ENCODE peak calls at places on chromosomes 16 and 17, in four cellular contexts. One of them, this sample, is unnamed.

GRCh38 chr17:49045376-49045775 is 48.2 kb downstream of the IGF2BP1 start:
- DNase-seq in A549: no peak
- DNase-seq in GM12878: no peak
- DNase-seq in HepG2: no peak
- DNase-seq in this sample: no peak

GRCh38 chr16:24915019-24915418 is 69.3 kb downstream of the SLC5A11 start:
- DNase-seq in A549: no peak
- DNase-seq in HepG2: no peak
- DNase-seq in GM12878: no peak
- DNase-seq in this sample: no peak

GRCh38 chr17:38560503-38561318 is 45.0 kb downstream of the SRCIN1 start:
- DNase-seq in GM12878: no peak
- DNase-seq in A549: no peak
- DNase-seq in HepG2: no peak
- DNase-seq in this sample: no peak

GRCh38 chr17:55177914-55178217 is 86.9 kb upstream of the HLF start:
- DNase-seq in HepG2: no peak
- DNase-seq in A549: no peak
- DNase-seq in GM12878: no peak
- DNase-seq in this sample: no peak

GRCh38 chr16:8937803-8938202 is 25.9 kb downstream of the USP7 start:
- DNase-seq in HepG2: no peak
- DNase-seq in GM12878: no peak
- DNase-seq in A549: no peak
- DNase-seq in this sample: no peak

GRCh38 chr17:3026856-3027751 is 36.3 kb downstream of the OR1D5 start:
- DNase-seq in GM12878: no peak
- DNase-seq in A549: no peak
- DNase-seq in HepG2: no peak
- DNase-seq in this sample: no peak

GRCh38 chr17:77802333-77802615 is 156.2 kb upstream of the TNRC6C start:
- DNase-seq in HepG2: no peak
- DNase-seq in A549: no peak
- DNase-seq in GM12878: no peak
- DNase-seq in this sample: no peak

GRCh38 chr17:11996722-11997146 is 541 bp downstream of the ZNF18 start:
- DNase-seq in A549: peak
- DNase-seq in GM12878: peak
- DNase-seq in HepG2: peak
- DNase-seq in this sample: peak

GRCh38 chr16:18839555-18839954 is 38.2 kb upstream of the ARL6IP1 start:
- DNase-seq in GM12878: no peak
- DNase-seq in HepG2: peak
- DNase-seq in A549: no peak
- DNase-seq in this sample: no peak

GRCh38 chr17:64491995-64492394 is 4.9 kb downstream of the POLG2 start:
- DNase-seq in GM12878: no peak
- DNase-seq in A549: no peak
- DNase-seq in HepG2: no peak
- DNase-seq in this sample: no peak

GRCh38 chr16:57651344-57652333 is 16.5 kb upstream of the ADGRG3 start:
- DNase-seq in HepG2: no peak
- DNase-seq in A549: no peak
- DNase-seq in GM12878: no peak
- DNase-seq in this sample: peak

GRCh38 chr16:89395150-89396142 is 94.9 kb downstream of the ANKRD11 start:
- DNase-seq in A549: peak
- DNase-seq in GM12878: no peak
- DNase-seq in HepG2: peak
- DNase-seq in this sample: no peak

GRCh38 chr17:50689956-50690886 is 17.5 kb downstream of the ANKRD40 start:
- DNase-seq in GM12878: no peak
- DNase-seq in A549: peak
- DNase-seq in HepG2: no peak
- DNase-seq in this sample: no peak

GRCh38 chr16:9757687-9758086 is 424.5 kb downstream of the GRIN2A start:
- DNase-seq in GM12878: no peak
- DNase-seq in A549: no peak
- DNase-seq in HepG2: no peak
- DNase-seq in this sample: no peak

GRCh38 chr16:56961851-56962281 is at the start of gene CETP:
- DNase-seq in A549: no peak
- DNase-seq in GM12878: no peak
- DNase-seq in HepG2: no peak
- DNase-seq in this sample: no peak

GRCh38 chr17:64500923-64501765 is 4.3 kb upstream of the POLG2 start:
- DNase-seq in A549: no peak
- DNase-seq in GM12878: no peak
- DNase-seq in HepG2: no peak
- DNase-seq in this sample: no peak

GRCh38 chr16:81636298-81636960 is 142.7 kb upstream of the PLCG2 start:
- DNase-seq in GM12878: no peak
- DNase-seq in HepG2: no peak
- DNase-seq in A549: no peak
- DNase-seq in this sample: peak

GRCh38 chr16:84226026-84226425 is 13.8 kb downstream of the KCNG4 start:
- DNase-seq in GM12878: no peak
- DNase-seq in A549: no peak
- DNase-seq in HepG2: no peak
- DNase-seq in this sample: no peak

GRCh38 chr17:3030096-3030495 is 33.3 kb downstream of the OR1D5 start:
- DNase-seq in A549: no peak
- DNase-seq in HepG2: no peak
- DNase-seq in GM12878: no peak
- DNase-seq in this sample: no peak

GRCh38 chr17:38602453-38602852 is 3.3 kb downstream of the SRCIN1 start:
- DNase-seq in GM12878: no peak
- DNase-seq in A549: no peak
- DNase-seq in HepG2: no peak
- DNase-seq in this sample: no peak

GRCh38 chr16:77207029-77207428 is 7.8 kb downstream of the SYCE1L start:
- DNase-seq in A549: no peak
- DNase-seq in GM12878: no peak
- DNase-seq in HepG2: no peak
- DNase-seq in this sample: no peak

GRCh38 chr17:39782481-39782880 is 44.7 kb downstream of the GRB7 start:
- DNase-seq in A549: no peak
- DNase-seq in HepG2: no peak
- DNase-seq in GM12878: no peak
- DNase-seq in this sample: no peak

GRCh38 chr16:67329901-67330300 is 3.3 kb downstream of the LRRC36 start:
- DNase-seq in A549: no peak
- DNase-seq in HepG2: no peak
- DNase-seq in GM12878: no peak
- DNase-seq in this sample: no peak

GRCh38 chr17:40281663-40282062 is 6.0 kb upstream of the CDC6 start:
- DNase-seq in HepG2: no peak
- DNase-seq in A549: no peak
- DNase-seq in GM12878: no peak
- DNase-seq in this sample: no peak

GRCh38 chr16:22053921-22054341 is 38.4 kb upstream of the VWA3A start:
- DNase-seq in GM12878: peak
- DNase-seq in A549: no peak
- DNase-seq in HepG2: no peak
- DNase-seq in this sample: no peak

GRCh38 chr16:22184615-22184968 is 21.5 kb upstream of the EEF2K start:
- DNase-seq in GM12878: no peak
- DNase-seq in HepG2: no peak
- DNase-seq in A549: no peak
- DNase-seq in this sample: no peak

GRCh38 chr17:57527437-57528083 is 217.5 kb downstream of the CCDC182 start:
- DNase-seq in GM12878: no peak
- DNase-seq in A549: no peak
- DNase-seq in HepG2: no peak
- DNase-seq in this sample: no peak

GRCh38 chr17:51799981-51800380 is 358.5 kb downstream of the CA10 start:
- DNase-seq in GM12878: no peak
- DNase-seq in HepG2: no peak
- DNase-seq in A549: no peak
- DNase-seq in this sample: no peak

GRCh38 chr17:57902800-57903759 is 52.1 kb downstream of the CUEDC1 start:
- DNase-seq in HepG2: peak
- DNase-seq in A549: peak
- DNase-seq in GM12878: peak
- DNase-seq in this sample: no peak

GRCh38 chr17:31052187-31052889 is 42.4 kb upstream of the NF1 start:
- DNase-seq in HepG2: peak
- DNase-seq in A549: peak
- DNase-seq in GM12878: no peak
- DNase-seq in this sample: peak

GRCh38 chr16:56332464-56333079 is 92.8 kb downstream of the AMFR start:
- DNase-seq in HepG2: peak
- DNase-seq in A549: peak
- DNase-seq in GM12878: no peak
- DNase-seq in this sample: peak

GRCh38 chr17:77948690-77949114 is 9.8 kb upstream of the TNRC6C start:
- DNase-seq in HepG2: peak
- DNase-seq in A549: peak
- DNase-seq in GM12878: no peak
- DNase-seq in this sample: no peak

GRCh38 chr17:80152057-80152831 is 5.3 kb upstream of the EIF4A3 start:
- DNase-seq in GM12878: no peak
- DNase-seq in HepG2: no peak
- DNase-seq in A549: no peak
- DNase-seq in this sample: no peak

GRCh38 chr17:72946126-72946525 is 146.4 kb downstream of the SLC39A11 start:
- DNase-seq in GM12878: no peak
- DNase-seq in A549: no peak
- DNase-seq in HepG2: no peak
- DNase-seq in this sample: no peak

DNA sequence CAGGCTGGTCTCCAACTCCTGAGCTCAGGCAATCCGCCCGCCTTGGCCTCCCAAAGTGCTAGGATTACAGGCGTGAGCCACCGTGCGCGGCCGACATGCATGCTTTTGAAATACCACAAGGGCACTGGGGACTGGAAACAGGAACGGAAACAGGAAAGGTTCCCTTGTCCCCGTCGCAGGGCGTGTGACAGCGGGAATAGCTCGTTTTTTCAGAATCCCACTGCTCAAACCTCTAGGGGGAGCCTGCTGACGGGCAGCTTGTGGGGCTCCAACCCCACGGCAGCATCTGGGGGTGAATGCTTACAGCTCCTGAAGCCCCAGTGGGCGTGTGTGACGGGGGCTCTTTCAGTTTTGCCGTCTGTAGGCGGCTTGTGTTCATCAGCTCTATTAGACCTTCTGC is 18.8 kb upstream of the ASGR2 start:
- DNase-seq in A549: peak
- DNase-seq in HepG2: peak
- DNase-seq in GM12878: peak
- DNase-seq in this sample: peak
- TF ChIP-seq CHD4 in A549: no peak
- TF ChIP-seq CHD4 in HepG2: no peak
- TF ChIP-seq CHD4 in GM12878: no peak
- TF ChIP-seq CHD4 in this sample: no peak

DNA sequence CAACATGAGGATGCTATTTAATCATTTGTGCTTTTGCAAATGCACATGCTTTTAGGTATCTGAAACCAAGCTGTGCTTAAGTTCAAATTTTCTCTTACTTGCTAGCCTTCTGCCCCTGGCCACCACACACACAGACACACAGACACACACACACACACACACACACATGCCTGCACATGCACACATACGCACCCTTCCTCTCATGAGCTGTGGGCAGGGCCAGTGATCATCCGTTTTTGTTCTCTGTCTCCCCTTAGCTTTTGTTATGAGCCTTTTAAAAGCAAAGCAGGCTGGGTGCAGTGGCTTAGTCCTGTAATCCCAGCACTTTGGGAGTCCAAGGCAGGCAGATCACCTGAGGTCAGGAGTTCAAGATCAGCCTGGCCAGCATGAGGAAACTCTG is 34.2 kb downstream of the CD300LF start:
- DNase-seq in A549: peak
- DNase-seq in GM12878: no peak
- DNase-seq in HepG2: no peak
- DNase-seq in this sample: no peak
- TF ChIP-seq CHD4 in A549: no peak
- TF ChIP-seq CHD4 in GM12878: no peak
- TF ChIP-seq CHD4 in HepG2: no peak
- TF ChIP-seq CHD4 in this sample: no peak

GRCh38 chr16:49482690-49483089 is 109.1 kb downstream of the C16orf78 start:
- DNase-seq in HepG2: no peak
- DNase-seq in A549: no peak
- DNase-seq in GM12878: no peak
- DNase-seq in this sample: no peak
- TF ChIP-seq CHD4 in HepG2: no peak
- TF ChIP-seq CHD4 in A549: no peak
- TF ChIP-seq CHD4 in GM12878: no peak
- TF ChIP-seq CHD4 in this sample: no peak

DNA sequence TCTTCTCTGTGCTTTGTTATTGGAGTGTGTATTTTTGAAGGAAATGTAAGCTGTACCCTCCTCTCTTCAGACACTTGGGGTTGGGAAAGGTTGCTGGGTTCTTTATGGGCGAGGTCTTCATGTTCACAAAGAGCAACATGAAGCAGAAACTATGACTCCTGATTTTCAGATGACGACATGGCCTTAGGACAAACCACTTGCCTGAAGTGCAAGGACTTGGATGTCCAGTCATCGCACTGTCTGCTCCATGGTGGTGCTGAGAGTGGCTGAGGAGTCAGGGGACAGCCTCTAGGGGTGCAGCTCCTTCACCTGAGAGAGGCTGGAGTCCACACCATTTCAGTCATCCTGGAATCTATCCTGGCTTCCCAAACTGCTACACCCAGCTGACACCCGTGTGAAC is 183.9 kb upstream of the CDH5 start:
- DNase-seq in HepG2: no peak
- DNase-seq in GM12878: no peak
- DNase-seq in A549: no peak
- DNase-seq in this sample: no peak
- TF ChIP-seq CHD4 in HepG2: no peak
- TF ChIP-seq CHD4 in GM12878: no peak
- TF ChIP-seq CHD4 in A549: no peak
- TF ChIP-seq CHD4 in this sample: no peak